ENCODE peak calls at places on chromosomes 2 and 18, in ten cellular contexts. N, R, Q, U, T, A, O, I, F and D are unnamed samples.

GRCh38 chr2:53740170-53740569 is 27.4 kb upstream of the CHAC2 start:
- DNase-seq in O (no peak), N (no peak), R (no peak), U (peak), T (peak), I (no peak), Q (no peak), F (no peak), A (peak), D (no peak)

GRCh38 chr18:59564516-59564915 is 132.7 kb downstream of the CCBE1 start:
- DNase-seq in R (no peak), Q (no peak), O (no peak), N (no peak), A (no peak), U (no peak), T (no peak), F (no peak), I (no peak), D (no peak)

GRCh38 chr18:76130845-76131244 is 364.2 kb downstream of the ZNF516 start:
- DNase-seq in T (no peak), R (no peak), Q (no peak), N (no peak), F (no peak), O (no peak), U (no peak), I (no peak), A (no peak), D (no peak)

GRCh38 chr2:174748948-174749347 is 15.3 kb downstream of the CHRNA1 start:
- DNase-seq in I (peak), A (peak), F (peak), O (no peak), R (no peak), U (peak), Q (peak), T (peak), N (peak), D (peak)

GRCh38 chr18:54672846-54673475 is 81.9 kb downstream of the DYNAP start:
- DNase-seq in T (no peak), I (no peak), O (no peak), F (no peak), Q (no peak), A (no peak), U (peak), R (no peak), N (no peak), D (no peak)

GRCh38 chr2:241665731-241666440 is 20.7 kb downstream of the DTYMK start:
- DNase-seq in Q (no peak), T (no peak), U (no peak), R (no peak), N (no peak), I (no peak), O (no peak), F (no peak), A (no peak), D (no peak)

GRCh38 chr2:218991674-218992168 is 1.5 kb downstream of the CRYBA2 start:
- DNase-seq in R (no peak), Q (no peak), A (no peak), N (no peak), T (peak), F (no peak), I (no peak), O (no peak), U (no peak), D (no peak)

GRCh38 chr2:105641389-105641811 is 103.3 kb upstream of the NCK2 start:
- DNase-seq in Q (no peak), I (no peak), R (peak), N (no peak), T (no peak), F (no peak), U (no peak), O (no peak), A (no peak), D (no peak)

GRCh38 chr2:201406077-201406662 is 45.1 kb downstream of the TRAK2 start:
- DNase-seq in A (peak), O (no peak), U (peak), Q (no peak), F (no peak), T (no peak), I (no peak), N (no peak), R (no peak), D (no peak)

GRCh38 chr2:203796278-203796677 is 71.3 kb upstream of the CTLA4 start:
- DNase-seq in A (no peak), I (no peak), O (no peak), U (no peak), T (no peak), Q (no peak), N (no peak), F (no peak), R (no peak), D (no peak)

GRCh38 chr2:218229239-218229638 is 12.2 kb downstream of the ARPC2 start:
- DNase-seq in F (no peak), I (no peak), Q (no peak), N (no peak), T (peak), U (no peak), A (no peak), O (no peak), R (no peak), D (peak)

GRCh38 chr2:48104418-48104817 is 198.1 kb upstream of the FBXO11 start:
- DNase-seq in I (no peak), Q (no peak), R (no peak), O (no peak), T (no peak), A (no peak), F (no peak), U (no peak), N (no peak), D (no peak)

GRCh38 chr18:37144921-37145320 is 316.0 kb downstream of the KIAA1328 start:
- DNase-seq in T (no peak), R (no peak), U (no peak), Q (no peak), N (no peak), F (no peak), I (no peak), A (no peak), O (no peak), D (no peak)

GRCh38 chr2:3692375-3692774 is 11.0 kb upstream of the DCDC2C start:
- DNase-seq in U (peak), R (no peak), A (peak), T (peak), F (no peak), Q (no peak), O (no peak), I (no peak), N (no peak), D (no peak)

GRCh38 chr2:85893428-85894258 is 4.9 kb upstream of the ST3GAL5 start:
- DNase-seq in O (no peak), U (no peak), N (no peak), R (no peak), T (no peak), I (no peak), F (no peak), Q (no peak), A (no peak), D (no peak)

GRCh38 chr2:27655155-27655951 is 8.1 kb downstream of the SUPT7L start:
- DNase-seq in I (no peak), U (no peak), Q (no peak), T (no peak), F (no peak), O (no peak), R (no peak), N (no peak), A (no peak), D (no peak)

GRCh38 chr2:69600425-69600824 is 43.1 kb downstream of the AAK1 start:
- DNase-seq in N (no peak), Q (no peak), O (no peak), A (no peak), I (no peak), U (no peak), R (no peak), T (no peak), F (no peak), D (no peak)

GRCh38 chr18:23273443-23273966 is 138.2 kb downstream of the CABLES1 start:
- DNase-seq in I (no peak), N (no peak), F (no peak), A (no peak), Q (no peak), O (no peak), T (no peak), R (no peak), U (no peak), D (no peak)

GRCh38 chr2:177147093-177147694 is 65.4 kb upstream of the HNRNPA3 start:
- DNase-seq in O (no peak), A (peak), R (no peak), Q (no peak), F (no peak), N (no peak), I (no peak), U (no peak), T (peak), D (no peak)

GRCh38 chr18:497688-498087 is 2.8 kb downstream of the COLEC12 start:
- DNase-seq in R (no peak), U (no peak), F (no peak), T (no peak), I (no peak), A (no peak), Q (no peak), N (no peak), O (no peak), D (no peak)

GRCh38 chr18:48776161-48776555 is 174.6 kb downstream of the SMAD7 start:
- DNase-seq in N (no peak), U (no peak), Q (no peak), F (no peak), I (no peak), A (no peak), T (no peak), O (no peak), R (no peak), D (no peak)

GRCh38 chr2:114550364-114550763 is 107.9 kb downstream of the DPP10 start:
- DNase-seq in U (no peak), T (no peak), N (no peak), O (no peak), Q (no peak), F (no peak), I (no peak), R (no peak), A (no peak), D (no peak)

GRCh38 chr2:105561401-105561800 is 162.6 kb upstream of the FHL2 start:
- DNase-seq in U (no peak), O (no peak), N (no peak), T (no peak), Q (no peak), A (no peak), F (no peak), R (no peak), I (no peak), D (no peak)

GRCh38 chr2:195202163-195202845 is 454.7 kb upstream of the SLC39A10 start:
- DNase-seq in N (no peak), T (no peak), U (no peak), Q (no peak), I (no peak), R (no peak), F (no peak), A (no peak), O (no peak), D (no peak)

GRCh38 chr2:96116424-96116878 is at the start of gene ADRA2B:
- DNase-seq in I (peak), U (peak), A (peak), Q (peak), N (peak), F (peak), T (peak), R (no peak), O (peak), D (no peak)

GRCh38 chr2:128384446-128384845 is 65.8 kb upstream of the HS6ST1 start:
- DNase-seq in R (no peak), U (no peak), N (no peak), I (no peak), T (no peak), A (no peak), O (no peak), F (no peak), Q (no peak), D (peak)

GRCh38 chr2:237669628-237670351 is 42.4 kb downstream of the LRRFIP1 start:
- DNase-seq in A (no peak), U (peak), N (no peak), R (peak), O (peak), T (peak), F (no peak), I (no peak), Q (no peak), D (no peak)